ENCODE peak calls at places on chromosomes 12 and 14, in nine cellular contexts. N is adrenal gland, L is right atrium auricular region, Z is AG04450, Q is OCI-LY7, C is osteocyte, W is left ventricle myocardium inferior, G is HFFc6, S is body of pancreas. Y is an unnamed sample.

GRCh38 chr12:108131657-108132126 is 2.6 kb downstream of the WSCD2 start:
- DNase-seq in N (no peak), L (no peak), Z (no peak), Q (no peak), C (no peak), W (no peak), G (no peak), S (no peak), Y (no peak)

GRCh38 chr14:93286212-93286890 is 46.5 kb downstream of the BTBD7 start:
- DNase-seq in N (no peak), L (no peak), Z (no peak), Q (no peak), C (no peak), W (no peak), G (no peak), S (no peak), Y (no peak)

GRCh38 chr12:19125325-19125724 is 4.2 kb upstream of the PLEKHA5 start:
- DNase-seq in N (no peak), L (no peak), Z (no peak), Q (no peak), C (no peak), W (no peak), G (peak; percentile 58), S (no peak), Y (no peak)

GRCh38 chr12:77368379-77368778 is 303.0 kb upstream of the E2F7 start:
- DNase-seq in N (no peak), L (no peak), Z (no peak), Q (no peak), C (no peak), W (no peak), G (no peak), S (no peak), Y (no peak)

GRCh38 chr14:95460647-95461478 is 55.6 kb downstream of the SYNE3 start:
- DNase-seq in N (no peak), L (no peak), Z (peak; percentile 55), Q (no peak), C (peak; percentile 89), W (no peak), G (peak; percentile 63), S (no peak), Y (no peak)

GRCh38 chr12:20646239-20646827 is 48.8 kb upstream of the SLCO1C1 start:
- DNase-seq in N (no peak), L (no peak), Z (no peak), Q (peak; percentile 34), C (no peak), W (no peak), G (peak; percentile 53), S (no peak), Y (no peak)

GRCh38 chr12:123971770-123972447 is 722 bp downstream of the CCDC92 start:
- DNase-seq in N (peak; percentile 64), L (no peak), Z (no peak), Q (peak; percentile 37), C (no peak), W (peak; percentile 21), G (peak; percentile 38), S (peak; percentile 39), Y (no peak)

GRCh38 chr12:52063986-52064649 is 5.7 kb upstream of the ATG101 start:
- DNase-seq in N (peak; percentile 93), L (peak; percentile 96), Z (peak; percentile 79), Q (no peak), C (no peak), W (peak; percentile 79), G (peak; percentile 64), S (peak; percentile 58), Y (no peak)

GRCh38 chr12:101698782-101699347 is 1.4 kb downstream of the CHPT1 start:
- DNase-seq in N (no peak), L (no peak), Z (no peak), Q (peak; percentile 46), C (no peak), W (no peak), G (no peak), S (no peak), Y (no peak)

GRCh38 chr12:57759360-57759980 is 4.6 kb downstream of the MARCHF9 start:
- DNase-seq in N (no peak), L (no peak), Z (no peak), Q (peak; percentile 68), C (no peak), W (no peak), G (no peak), S (peak; percentile 57), Y (no peak)

GRCh38 chr14:31419179-31420012 is 954 bp downstream of the HEATR5A start:
- DNase-seq in N (no peak), L (no peak), Z (no peak), Q (no peak), C (no peak), W (no peak), G (peak; percentile 39), S (no peak), Y (no peak)

GRCh38 chr12:101068402-101068801 is 141.6 kb downstream of the SLC5A8 start:
- DNase-seq in N (no peak), L (no peak), Z (no peak), Q (no peak), C (no peak), W (no peak), G (no peak), S (no peak), Y (no peak)

GRCh38 chr14:24780278-24780677 is 146.3 kb upstream of the GZMB start:
- DNase-seq in N (no peak), L (no peak), Z (no peak), Q (no peak), C (no peak), W (no peak), G (no peak), S (no peak), Y (no peak)

GRCh38 chr12:113259499-113259953 is 38.3 kb downstream of the TPCN1 start:
- DNase-seq in N (peak; percentile 95), L (peak; percentile 81), Z (no peak), Q (no peak), C (no peak), W (peak; percentile 91), G (peak; percentile 3), S (peak; percentile 73), Y (no peak)

GRCh38 chr12:53074290-53074998 is 4.7 kb downstream of the SPRYD3 start:
- DNase-seq in N (peak; percentile 53), L (no peak), Z (no peak), Q (no peak), C (no peak), W (no peak), G (no peak), S (no peak), Y (no peak)

GRCh38 chr12:53070901-53071492 is 8.2 kb downstream of the SPRYD3 start:
- DNase-seq in N (peak; percentile 47), L (no peak), Z (no peak), Q (no peak), C (no peak), W (no peak), G (no peak), S (no peak), Y (no peak)

GRCh38 chr12:53069621-53070410 is 9.4 kb downstream of the SPRYD3 start:
- DNase-seq in N (peak; percentile 55), L (peak; percentile 87), Z (no peak), Q (no peak), C (no peak), W (peak; percentile 55), G (no peak), S (no peak), Y (no peak)

GRCh38 chr12:53073881-53074280 is 5.3 kb downstream of the SPRYD3 start:
- DNase-seq in N (peak; percentile 49), L (peak; percentile 59), Z (no peak), Q (no peak), C (no peak), W (no peak), G (no peak), S (no peak), Y (no peak)

DNA sequence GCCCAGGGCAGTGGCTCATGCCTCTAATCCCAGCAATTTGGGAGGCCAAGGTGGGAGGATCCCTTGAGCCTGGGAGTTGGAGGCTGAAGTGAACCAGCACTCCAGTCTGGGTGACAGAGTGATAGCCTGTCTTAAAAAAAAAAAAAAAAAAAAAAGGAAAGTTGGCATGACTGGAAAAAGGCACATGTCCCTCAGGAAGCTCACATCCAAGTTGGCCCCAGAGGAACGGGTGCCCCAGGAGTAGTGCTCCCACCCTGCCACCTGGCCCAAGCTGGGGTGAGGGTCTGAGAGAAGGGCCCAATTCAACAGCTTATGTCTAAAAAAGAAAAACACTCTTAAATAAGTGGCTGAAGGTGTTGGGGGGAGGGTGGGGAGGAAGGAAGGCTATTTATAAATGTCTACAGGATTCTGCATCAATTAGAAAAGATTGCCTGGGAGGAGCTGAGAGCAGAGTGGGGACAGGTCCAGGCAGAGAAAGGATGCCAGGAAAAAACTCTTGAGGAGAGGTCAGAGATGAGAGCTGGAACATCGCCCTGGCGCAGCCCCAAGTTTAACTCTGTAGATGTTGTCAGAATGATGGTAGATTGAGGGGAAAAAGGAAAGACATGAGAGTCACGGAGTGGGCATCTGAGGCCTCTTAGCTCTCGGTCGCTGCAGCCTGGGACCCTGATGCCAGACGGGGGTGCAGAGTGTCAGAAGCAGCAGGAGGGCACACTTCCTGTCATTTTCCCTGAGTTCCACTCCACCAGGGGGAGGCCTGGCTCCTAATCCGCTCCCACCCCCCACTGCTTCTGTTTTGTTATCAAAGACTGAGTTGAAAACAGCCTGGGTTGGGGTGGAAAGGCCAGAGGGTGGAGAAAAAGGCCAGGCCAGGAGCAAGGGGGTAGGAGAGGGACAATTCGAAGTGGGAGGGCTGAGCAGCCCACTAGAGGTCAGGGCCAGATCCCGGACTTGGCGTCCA is 7.3 kb downstream of the SPRYD3 start:
- DNase-seq in N (peak; percentile 88), L (peak; percentile 92), Z (no peak), Q (no peak), C (no peak), W (peak; percentile 87), G (no peak), S (peak; percentile 39), Y (no peak)
- TF ChIP-seq CTCF in N (no peak), L (no peak), Z (peak; percentile 50), Q (no peak), C (peak; percentile 30), W (peak; percentile 37), G (peak; percentile 53), S (no peak), Y (no peak)

DNA sequence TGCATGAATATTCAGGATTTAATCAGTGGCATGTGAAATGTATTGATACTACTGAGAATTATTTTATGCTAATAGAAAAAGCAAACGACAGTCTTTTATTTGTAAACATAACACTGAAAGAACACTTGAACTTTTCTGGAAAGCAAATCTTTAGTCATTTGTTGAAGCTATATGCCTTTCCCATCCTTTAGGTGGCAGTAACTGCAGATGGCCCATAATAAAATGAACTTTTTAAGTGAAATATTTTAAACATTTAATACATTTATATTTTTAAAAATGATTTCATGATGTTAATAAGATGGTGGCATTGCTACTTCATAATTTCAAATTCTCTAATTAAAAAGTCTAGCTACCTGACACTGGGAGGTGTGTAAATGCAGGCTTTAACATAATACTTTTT is 13.9 kb upstream of the KRR1 start:
- DNase-seq in N (no peak), L (no peak), Z (no peak), Q (peak; percentile 13), C (no peak), W (no peak), G (no peak), S (no peak), Y (no peak)
- TF ChIP-seq CTCF in N (peak; percentile 5), L (no peak), Z (peak; percentile 61), Q (peak; percentile 68), C (peak; percentile 53), W (no peak), G (peak; percentile 80), S (no peak), Y (peak; percentile 59)

GRCh38 chr14:100285913-100286400 is 20.3 kb downstream of the SLC25A29 start:
- DNase-seq in N (no peak), L (no peak), Z (no peak), Q (no peak), C (no peak), W (no peak), G (no peak), S (no peak), Y (no peak)
- TF ChIP-seq CTCF in N (no peak), L (no peak), Z (no peak), Q (no peak), C (no peak), W (no peak), G (peak; percentile 3), S (no peak), Y (peak; percentile 1)

GRCh38 chr12:131422744-131423143 is 288.1 kb upstream of the SFSWAP start:
- DNase-seq in N (no peak), L (no peak), Z (no peak), Q (no peak), C (no peak), W (no peak), G (no peak), S (no peak), Y (no peak)
- TF ChIP-seq CTCF in N (no peak), L (no peak), Z (no peak), Q (no peak), C (no peak), W (no peak), G (no peak), S (no peak), Y (no peak)